ENCODE peak calls at places on chromosome 19, in four cellular contexts. W, P, N and G are unnamed samples.

GRCh38 chr19:17076539-17076919 is 952 bp downstream of the MYO9B start:
- DNase-seq in W (peak), P (no peak), N (peak), G (no peak)

GRCh38 chr19:3213159-3213558 is 11.3 kb upstream of the CELF5 start:
- DNase-seq in W (no peak), P (no peak), N (no peak), G (no peak)

GRCh38 chr19:10766681-10767201 is 48.9 kb downstream of the DNM2 start:
- DNase-seq in W (no peak), P (no peak), N (no peak), G (no peak)

GRCh38 chr19:16824658-16825311 is 4.4 kb upstream of the SIN3B start:
- DNase-seq in W (peak), P (no peak), N (no peak), G (no peak)

GRCh38 chr19:35247526-35248309 is 1.1 kb upstream of the LSR start:
- DNase-seq in W (peak), P (no peak), N (peak), G (peak)

GRCh38 chr19:4557971-4558941 is 1.2 kb downstream of the SEMA6B start:
- DNase-seq in W (peak), P (no peak), N (no peak), G (no peak)

GRCh38 chr19:35107541-35107939 is 8.1 kb upstream of the FXYD3 start:
- DNase-seq in W (no peak), P (no peak), N (no peak), G (no peak)

GRCh38 chr19:3671680-3672574 is 28.3 kb downstream of the PIP5K1C start:
- DNase-seq in W (no peak), P (no peak), N (no peak), G (no peak)

GRCh38 chr19:29329460-29330134 is 116.6 kb upstream of the UQCRFS1 start:
- DNase-seq in W (peak), P (no peak), N (no peak), G (no peak)

GRCh38 chr19:4012092-4012974 is 4.8 kb downstream of the PIAS4 start:
- DNase-seq in W (no peak), P (no peak), N (no peak), G (no peak)

GRCh38 chr19:29285878-29286277 is 72.9 kb upstream of the UQCRFS1 start:
- DNase-seq in W (peak), P (no peak), N (no peak), G (no peak)

GRCh38 chr19:55305491-55305890 is 19.6 kb downstream of the TMEM150B start:
- DNase-seq in W (peak), P (peak), N (no peak), G (peak)

GRCh38 chr19:45177817-45178261 is at the start of gene TRAPPC6A:
- DNase-seq in W (no peak), P (no peak), N (no peak), G (no peak)

GRCh38 chr19:36009633-36010379 is 1.2 kb upstream of the SYNE4 start:
- DNase-seq in W (no peak), P (no peak), N (no peak), G (no peak)

GRCh38 chr19:35041548-35042055 is at the start of gene HPN:
- DNase-seq in W (peak), P (peak), N (no peak), G (no peak)

GRCh38 chr19:19637523-19638251 is 5.8 kb downstream of the GMIP start:
- DNase-seq in W (no peak), P (no peak), N (no peak), G (no peak)

GRCh38 chr19:18542936-18543813 is at the start of gene FKBP8:
- DNase-seq in W (peak), P (peak), N (peak), G (peak)

GRCh38 chr19:53977991-53978731 is 13.3 kb upstream of the CACNG6 start:
- DNase-seq in W (peak), P (peak), N (no peak), G (no peak)

GRCh38 chr19:1003283-1003682 is 3.1 kb downstream of the GRIN3B start:
- DNase-seq in W (no peak), P (no peak), N (no peak), G (no peak)

GRCh38 chr19:33734913-33735312 is 61.8 kb upstream of the KCTD15 start:
- DNase-seq in W (no peak), P (no peak), N (no peak), G (no peak)

GRCh38 chr19:10514211-10515145 is 2.8 kb downstream of the S1PR5 start:
- DNase-seq in W (peak), P (no peak), N (no peak), G (peak)

GRCh38 chr19:46868444-46868843 is 7.6 kb downstream of the ARHGAP35 start:
- DNase-seq in W (no peak), P (no peak), N (no peak), G (no peak)

GRCh38 chr19:31985001-31985605 is 360.3 kb upstream of the ZNF507 start:
- DNase-seq in W (no peak), P (no peak), N (no peak), G (no peak)

GRCh38 chr19:45140533-45140932 is 20.2 kb downstream of the NKPD1 start:
- DNase-seq in W (no peak), P (no peak), N (no peak), G (no peak)

GRCh38 chr19:4089400-4089908 is 22.8 kb upstream of the ZBTB7A start:
- DNase-seq in W (no peak), P (peak), N (no peak), G (peak)

GRCh38 chr19:3302755-3303154 is 63.6 kb upstream of the NFIC start:
- DNase-seq in W (no peak), P (no peak), N (no peak), G (no peak)

GRCh38 chr19:40908981-40909380 is 26.9 kb upstream of the CYP2A7 start:
- DNase-seq in W (no peak), P (no peak), N (no peak), G (peak)

GRCh38 chr19:35904312-35905068 is 2.2 kb downstream of the HCST start:
- DNase-seq in W (no peak), P (no peak), N (no peak), G (no peak)

GRCh38 chr19:33325920-33326319 is 23.6 kb upstream of the CEBPA start:
- DNase-seq in W (no peak), P (peak), N (no peak), G (no peak)

GRCh38 chr19:293436-294110 is 2.4 kb upstream of the PLPP2 start:
- DNase-seq in W (no peak), P (peak), N (no peak), G (no peak)

GRCh38 chr19:5718032-5718578 is 1.8 kb downstream of the LONP1 start:
- DNase-seq in W (no peak), P (no peak), N (no peak), G (no peak)

GRCh38 chr19:34734601-34735103 is 609 bp downstream of the ZNF181 start:
- DNase-seq in W (peak), P (no peak), N (no peak), G (no peak)

GRCh38 chr19:4589579-4590410 is 30.3 kb upstream of the SEMA6B start:
- DNase-seq in W (peak), P (no peak), N (no peak), G (no peak)

GRCh38 chr19:48135411-48135810 is 24.8 kb upstream of the PLA2G4C start:
- DNase-seq in W (no peak), P (no peak), N (no peak), G (no peak)

GRCh38 chr19:5679289-5680082 is 830 bp downstream of the MICOS13 start:
- DNase-seq in W (no peak), P (no peak), N (no peak), G (no peak)

GRCh38 chr19:11378319-11379189 is 4.1 kb downstream of the SWSAP1 start:
- DNase-seq in W (peak), P (no peak), N (no peak), G (no peak)

GRCh38 chr19:33293255-33294057 is 8.9 kb downstream of the CEBPA start:
- DNase-seq in W (no peak), P (peak), N (no peak), G (no peak)

DNA sequence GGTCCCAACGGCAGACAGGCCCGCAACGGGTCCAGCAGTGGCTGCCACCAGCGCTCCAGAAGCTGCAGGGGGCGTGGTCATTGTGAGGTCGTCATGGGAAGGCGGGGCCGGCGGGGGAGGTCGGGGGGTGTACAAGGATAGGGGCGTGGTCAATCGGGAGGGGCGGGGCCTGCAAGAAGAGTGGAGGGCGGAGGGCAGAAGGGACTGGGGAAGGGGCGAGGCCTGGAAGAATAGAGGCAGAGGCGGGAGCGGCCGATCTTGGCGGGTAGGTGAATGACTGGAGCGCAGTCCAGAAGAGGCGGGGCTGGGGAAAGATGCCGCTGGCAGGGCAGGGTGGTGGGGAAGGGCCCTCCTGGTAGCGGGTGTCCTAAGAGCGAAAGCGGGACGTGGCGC is 4.3 kb downstream of the FUZ start:
- DNase-seq in W (peak), P (peak), N (peak), G (peak)
- H3K4me3 ChIP-seq in W (peak), P (peak), N (peak), G (peak)

GRCh38 chr19:38268539-38268938 is 4.2 kb downstream of the SPINT2 start:
- DNase-seq in W (no peak), P (no peak), N (no peak), G (no peak)

GRCh38 chr19:38266981-38267597 is 2.7 kb downstream of the SPINT2 start:
- DNase-seq in W (no peak), P (no peak), N (no peak), G (no peak)

GRCh38 chr19:38265213-38265861 is 964 bp downstream of the SPINT2 start:
- DNase-seq in W (no peak), P (no peak), N (no peak), G (peak)

GRCh38 chr19:38266070-38266469 is 1.7 kb downstream of the SPINT2 start:
- DNase-seq in W (no peak), P (no peak), N (no peak), G (no peak)

GRCh38 chr19:38267780-38268430 is 3.5 kb downstream of the SPINT2 start:
- DNase-seq in W (no peak), P (no peak), N (no peak), G (no peak)
- H3K4me3 ChIP-seq in W (no peak), P (no peak), N (no peak), G (no peak)

GRCh38 chr19:2063824-2064223 is 12.8 kb upstream of the MKNK2 start:
- DNase-seq in W (no peak), P (no peak), N (no peak), G (no peak)

GRCh38 chr19:2061093-2061935 is 10.3 kb upstream of the MKNK2 start:
- DNase-seq in W (peak), P (peak), N (peak), G (peak)

GRCh38 chr19:2064395-2064787 is 13.3 kb upstream of the MKNK2 start:
- DNase-seq in W (no peak), P (peak), N (no peak), G (no peak)

GRCh38 chr19:2061936-2062729 is 11.1 kb upstream of the MKNK2 start:
- DNase-seq in W (peak), P (peak), N (no peak), G (no peak)

DNA sequence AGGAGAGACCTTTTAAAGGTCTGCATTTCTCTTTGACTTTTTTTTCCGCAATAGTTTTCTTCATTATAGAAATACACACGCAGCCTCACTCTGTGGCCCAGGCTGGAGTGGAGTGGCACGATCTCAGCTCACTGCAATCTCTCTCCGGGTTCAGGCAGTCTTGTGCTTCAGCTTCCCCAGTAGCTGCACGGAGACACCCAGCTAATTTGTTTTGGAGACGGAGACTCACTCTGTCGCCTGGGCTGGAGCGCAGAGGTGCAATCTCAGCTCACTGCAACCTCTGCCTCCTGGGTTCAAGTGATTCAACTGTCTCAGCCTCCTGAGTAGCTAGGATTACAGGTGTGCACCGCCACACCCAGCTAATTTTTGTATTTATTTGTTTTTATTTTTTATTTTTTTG is 11.7 kb upstream of the MKNK2 start:
- DNase-seq in W (no peak), P (no peak), N (no peak), G (no peak)
- H3K4me3 ChIP-seq in W (no peak), P (no peak), N (no peak), G (no peak)

DNA sequence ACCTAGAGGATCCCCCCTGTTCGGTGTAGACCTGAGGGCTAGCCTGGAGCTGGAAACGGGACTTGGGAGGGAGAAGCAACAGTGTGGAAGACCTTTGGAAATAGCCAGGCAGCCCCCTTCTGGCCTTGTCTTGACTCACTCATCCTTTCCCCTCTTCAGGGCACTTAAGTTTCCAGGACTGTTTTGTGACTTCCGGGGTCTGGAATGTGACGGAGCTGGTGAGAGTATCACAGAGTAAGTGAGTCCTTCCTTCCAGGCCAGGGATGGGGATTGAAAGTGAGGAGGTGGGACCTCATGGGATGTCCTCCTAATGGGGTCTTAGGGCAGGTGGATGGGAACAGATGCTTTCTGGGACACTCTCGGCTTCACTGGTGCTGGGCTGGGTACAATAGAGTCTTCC is 29.4 kb downstream of the LYL1 start:
- DNase-seq in W (no peak), P (no peak), N (no peak), G (no peak)
- H3K4me3 ChIP-seq in W (no peak), P (no peak), N (no peak), G (no peak)

DNA sequence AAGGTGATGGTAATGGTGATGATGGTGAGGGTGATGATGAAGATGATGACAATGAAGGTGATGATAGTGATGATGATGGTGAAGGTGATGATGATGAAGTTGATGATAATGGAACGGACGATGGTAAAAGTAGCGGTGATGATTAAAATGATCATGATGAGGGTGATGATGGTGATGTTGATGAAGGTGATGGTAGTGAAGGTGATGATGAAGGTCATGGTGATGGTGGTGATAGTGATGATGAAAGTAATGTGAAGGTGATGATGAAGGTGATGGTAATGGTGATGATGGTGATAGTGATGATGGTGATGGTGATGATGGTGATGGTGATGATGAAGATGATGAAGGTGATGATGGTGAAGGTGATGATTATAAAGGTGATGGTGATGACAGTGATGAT is 66.1 kb downstream of the MBD3L2B start:
- DNase-seq in W (no peak), P (no peak), N (no peak), G (no peak)
- H3K4me3 ChIP-seq in W (no peak), P (no peak), N (no peak), G (no peak)

GRCh38 chr19:28014821-28015405 is 1198.0 kb downstream of the UQCRFS1 start:
- DNase-seq in W (no peak), P (no peak), N (no peak), G (no peak)
- H3K4me3 ChIP-seq in W (no peak), P (no peak), N (no peak), G (no peak)

DNA sequence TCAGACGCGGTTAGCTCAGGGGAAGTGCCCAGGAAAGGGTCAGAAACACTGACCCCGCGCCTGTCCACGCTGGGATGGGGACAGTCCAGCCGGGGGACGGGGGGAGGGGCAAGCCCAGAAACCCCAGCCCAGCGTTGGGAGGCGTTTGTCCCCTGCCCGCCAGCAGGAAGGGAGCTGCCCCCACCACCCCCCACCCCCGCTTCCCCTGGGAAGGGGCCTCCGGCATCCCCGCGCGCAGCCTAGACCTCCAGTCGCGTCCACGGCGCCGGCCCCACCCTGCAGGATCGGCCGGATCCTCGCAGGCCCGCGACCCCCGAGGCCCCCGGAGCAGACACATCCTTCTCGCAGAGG is 274 bp downstream of the GIPC1 start:
- DNase-seq in W (no peak), P (no peak), N (no peak), G (no peak)
- H3K4me3 ChIP-seq in W (peak), P (peak), N (peak), G (peak)

GRCh38 chr19:49475995-49476880 is 2.2 kb downstream of the FLT3LG start:
- DNase-seq in W (peak), P (peak), N (no peak), G (peak)
- H3K4me3 ChIP-seq in W (no peak), P (no peak), N (no peak), G (peak)